ENCODE peak calls at places on chromosome 14, in four cellular contexts. One of them, this sample, is unnamed.

GRCh38 chr14:102795060-102795925 is 18.0 kb downstream of the TRAF3 start:
- DNase-seq in stimulated activated CD4-positive, alpha-beta T cell treated with anti-CD3 and anti-CD28 coated beads, Interleukin-15, amount 100 ng/mL, for 1 hour: no peak
- DNase-seq in stomach: peak; percentile 66
- DNase-seq in retinal pigment epithelial cell: peak; percentile 90
- DNase-seq in this sample: no peak

GRCh38 chr14:64844272-64844671 is 35.4 kb downstream of the SPTB start:
- DNase-seq in retinal pigment epithelial cell: no peak
- DNase-seq in stomach: no peak
- DNase-seq in stimulated activated CD4-positive, alpha-beta T cell treated with anti-CD3 and anti-CD28 coated beads, Interleukin-15, amount 100 ng/mL, for 1 hour: no peak
- DNase-seq in this sample: no peak

GRCh38 chr14:97832734-97833133 is 1035.6 kb downstream of the VRK1 start:
- DNase-seq in stomach: no peak
- DNase-seq in stimulated activated CD4-positive, alpha-beta T cell treated with anti-CD3 and anti-CD28 coated beads, Interleukin-15, amount 100 ng/mL, for 1 hour: no peak
- DNase-seq in retinal pigment epithelial cell: no peak
- DNase-seq in this sample: no peak

GRCh38 chr14:75202671-75203070 is 26.3 kb upstream of the TMED10 start:
- DNase-seq in stomach: no peak
- DNase-seq in stimulated activated CD4-positive, alpha-beta T cell treated with anti-CD3 and anti-CD28 coated beads, Interleukin-15, amount 100 ng/mL, for 1 hour: no peak
- DNase-seq in retinal pigment epithelial cell: no peak
- DNase-seq in this sample: no peak

GRCh38 chr14:80428171-80428570 is 216.9 kb upstream of the DIO2 start:
- DNase-seq in stomach: no peak
- DNase-seq in retinal pigment epithelial cell: peak; percentile 35
- DNase-seq in stimulated activated CD4-positive, alpha-beta T cell treated with anti-CD3 and anti-CD28 coated beads, Interleukin-15, amount 100 ng/mL, for 1 hour: no peak
- DNase-seq in this sample: no peak

GRCh38 chr14:91985008-91985407 is 37.5 kb upstream of the FBLN5 start:
- DNase-seq in stomach: no peak
- DNase-seq in retinal pigment epithelial cell: no peak
- DNase-seq in stimulated activated CD4-positive, alpha-beta T cell treated with anti-CD3 and anti-CD28 coated beads, Interleukin-15, amount 100 ng/mL, for 1 hour: no peak
- DNase-seq in this sample: no peak

GRCh38 chr14:58822856-58823255 is 185.1 kb downstream of the DACT1 start:
- DNase-seq in stimulated activated CD4-positive, alpha-beta T cell treated with anti-CD3 and anti-CD28 coated beads, Interleukin-15, amount 100 ng/mL, for 1 hour: no peak
- DNase-seq in retinal pigment epithelial cell: no peak
- DNase-seq in stomach: no peak
- DNase-seq in this sample: no peak

GRCh38 chr14:103140316-103141109 is 17.3 kb downstream of the TNFAIP2 start:
- DNase-seq in stomach: no peak
- DNase-seq in retinal pigment epithelial cell: no peak
- DNase-seq in stimulated activated CD4-positive, alpha-beta T cell treated with anti-CD3 and anti-CD28 coated beads, Interleukin-15, amount 100 ng/mL, for 1 hour: no peak
- DNase-seq in this sample: no peak

GRCh38 chr14:73958591-73958990 is 8.5 kb downstream of the COQ6 start:
- DNase-seq in stomach: no peak
- DNase-seq in stimulated activated CD4-positive, alpha-beta T cell treated with anti-CD3 and anti-CD28 coated beads, Interleukin-15, amount 100 ng/mL, for 1 hour: no peak
- DNase-seq in retinal pigment epithelial cell: no peak
- DNase-seq in this sample: no peak

GRCh38 chr14:39434401-39434800 is 2.2 kb upstream of the FBXO33 start:
- DNase-seq in stomach: no peak
- DNase-seq in stimulated activated CD4-positive, alpha-beta T cell treated with anti-CD3 and anti-CD28 coated beads, Interleukin-15, amount 100 ng/mL, for 1 hour: no peak
- DNase-seq in retinal pigment epithelial cell: no peak
- DNase-seq in this sample: no peak

GRCh38 chr14:23548351-23549318 is 2.9 kb downstream of the ZFHX2 start:
- DNase-seq in stimulated activated CD4-positive, alpha-beta T cell treated with anti-CD3 and anti-CD28 coated beads, Interleukin-15, amount 100 ng/mL, for 1 hour: no peak
- DNase-seq in retinal pigment epithelial cell: no peak
- DNase-seq in stomach: no peak
- DNase-seq in this sample: no peak

GRCh38 chr14:89628521-89628920 is 211.5 kb upstream of the FOXN3 start:
- DNase-seq in retinal pigment epithelial cell: no peak
- DNase-seq in stomach: no peak
- DNase-seq in stimulated activated CD4-positive, alpha-beta T cell treated with anti-CD3 and anti-CD28 coated beads, Interleukin-15, amount 100 ng/mL, for 1 hour: no peak
- DNase-seq in this sample: no peak

GRCh38 chr14:61132336-61132735 is 148.8 kb downstream of the TMEM30B start:
- DNase-seq in stimulated activated CD4-positive, alpha-beta T cell treated with anti-CD3 and anti-CD28 coated beads, Interleukin-15, amount 100 ng/mL, for 1 hour: no peak
- DNase-seq in stomach: no peak
- DNase-seq in retinal pigment epithelial cell: no peak
- DNase-seq in this sample: no peak

GRCh38 chr14:30884925-30885324 is 10.6 kb downstream of the COCH start:
- DNase-seq in retinal pigment epithelial cell: no peak
- DNase-seq in stimulated activated CD4-positive, alpha-beta T cell treated with anti-CD3 and anti-CD28 coated beads, Interleukin-15, amount 100 ng/mL, for 1 hour: no peak
- DNase-seq in stomach: no peak
- DNase-seq in this sample: no peak

GRCh38 chr14:95196268-95196667 is 38.9 kb upstream of the DICER1 start:
- DNase-seq in retinal pigment epithelial cell: no peak
- DNase-seq in stomach: no peak
- DNase-seq in stimulated activated CD4-positive, alpha-beta T cell treated with anti-CD3 and anti-CD28 coated beads, Interleukin-15, amount 100 ng/mL, for 1 hour: no peak
- DNase-seq in this sample: no peak

GRCh38 chr14:64974563-64974962 is 2.4 kb upstream of the RAB15 start:
- DNase-seq in stomach: no peak
- DNase-seq in retinal pigment epithelial cell: no peak
- DNase-seq in stimulated activated CD4-positive, alpha-beta T cell treated with anti-CD3 and anti-CD28 coated beads, Interleukin-15, amount 100 ng/mL, for 1 hour: no peak
- DNase-seq in this sample: no peak

GRCh38 chr14:63344336-63344735 is 25.6 kb upstream of the GPHB5 start:
- DNase-seq in retinal pigment epithelial cell: no peak
- DNase-seq in stimulated activated CD4-positive, alpha-beta T cell treated with anti-CD3 and anti-CD28 coated beads, Interleukin-15, amount 100 ng/mL, for 1 hour: no peak
- DNase-seq in stomach: no peak
- DNase-seq in this sample: no peak

GRCh38 chr14:63295991-63296630 is 22.6 kb downstream of the GPHB5 start:
- DNase-seq in stimulated activated CD4-positive, alpha-beta T cell treated with anti-CD3 and anti-CD28 coated beads, Interleukin-15, amount 100 ng/mL, for 1 hour: no peak
- DNase-seq in retinal pigment epithelial cell: no peak
- DNase-seq in stomach: no peak
- DNase-seq in this sample: no peak

GRCh38 chr14:68977741-68978549 is 1.2 kb downstream of the ACTN1 start:
- DNase-seq in retinal pigment epithelial cell: no peak
- DNase-seq in stimulated activated CD4-positive, alpha-beta T cell treated with anti-CD3 and anti-CD28 coated beads, Interleukin-15, amount 100 ng/mL, for 1 hour: peak; percentile 20
- DNase-seq in stomach: peak; percentile 44
- DNase-seq in this sample: peak; percentile 66

GRCh38 chr14:88992011-88992410 is 167.6 kb downstream of the TTC8 start:
- DNase-seq in retinal pigment epithelial cell: no peak
- DNase-seq in stimulated activated CD4-positive, alpha-beta T cell treated with anti-CD3 and anti-CD28 coated beads, Interleukin-15, amount 100 ng/mL, for 1 hour: no peak
- DNase-seq in stomach: no peak
- DNase-seq in this sample: no peak

GRCh38 chr14:30211326-30211725 is 283.7 kb upstream of the PRKD1 start:
- DNase-seq in retinal pigment epithelial cell: no peak
- DNase-seq in stomach: no peak
- DNase-seq in stimulated activated CD4-positive, alpha-beta T cell treated with anti-CD3 and anti-CD28 coated beads, Interleukin-15, amount 100 ng/mL, for 1 hour: no peak
- DNase-seq in this sample: no peak

GRCh38 chr14:101810897-101811620 is 49.5 kb downstream of the PPP2R5C start:
- DNase-seq in retinal pigment epithelial cell: no peak
- DNase-seq in stomach: no peak
- DNase-seq in stimulated activated CD4-positive, alpha-beta T cell treated with anti-CD3 and anti-CD28 coated beads, Interleukin-15, amount 100 ng/mL, for 1 hour: no peak
- DNase-seq in this sample: no peak

GRCh38 chr14:87896393-87897380 is 96.3 kb downstream of the GALC start:
- DNase-seq in stimulated activated CD4-positive, alpha-beta T cell treated with anti-CD3 and anti-CD28 coated beads, Interleukin-15, amount 100 ng/mL, for 1 hour: no peak
- DNase-seq in stomach: no peak
- DNase-seq in retinal pigment epithelial cell: peak; percentile 9
- DNase-seq in this sample: no peak

GRCh38 chr14:95185452-95186392 is 28.4 kb upstream of the DICER1 start:
- DNase-seq in stomach: peak; percentile 44
- DNase-seq in stimulated activated CD4-positive, alpha-beta T cell treated with anti-CD3 and anti-CD28 coated beads, Interleukin-15, amount 100 ng/mL, for 1 hour: no peak
- DNase-seq in retinal pigment epithelial cell: no peak
- DNase-seq in this sample: peak; percentile 44

GRCh38 chr14:98404811-98405210 is 867.2 kb downstream of the BCL11B start:
- DNase-seq in stomach: no peak
- DNase-seq in retinal pigment epithelial cell: no peak
- DNase-seq in stimulated activated CD4-positive, alpha-beta T cell treated with anti-CD3 and anti-CD28 coated beads, Interleukin-15, amount 100 ng/mL, for 1 hour: no peak
- DNase-seq in this sample: no peak

GRCh38 chr14:53515264-53515663 is 362.1 kb upstream of the DDHD1 start:
- DNase-seq in stomach: no peak
- DNase-seq in stimulated activated CD4-positive, alpha-beta T cell treated with anti-CD3 and anti-CD28 coated beads, Interleukin-15, amount 100 ng/mL, for 1 hour: no peak
- DNase-seq in retinal pigment epithelial cell: no peak
- DNase-seq in this sample: no peak

GRCh38 chr14:37088356-37088755 is 84.0 kb downstream of the SLC25A21 start:
- DNase-seq in stimulated activated CD4-positive, alpha-beta T cell treated with anti-CD3 and anti-CD28 coated beads, Interleukin-15, amount 100 ng/mL, for 1 hour: no peak
- DNase-seq in retinal pigment epithelial cell: no peak
- DNase-seq in stomach: no peak
- DNase-seq in this sample: no peak

GRCh38 chr14:21923820-21924219 is 250.2 kb upstream of the OR4E1 start:
- DNase-seq in stimulated activated CD4-positive, alpha-beta T cell treated with anti-CD3 and anti-CD28 coated beads, Interleukin-15, amount 100 ng/mL, for 1 hour: no peak
- DNase-seq in retinal pigment epithelial cell: no peak
- DNase-seq in stomach: no peak
- DNase-seq in this sample: no peak

GRCh38 chr14:33201116-33201515 is 262.4 kb downstream of the NPAS3 start:
- DNase-seq in stimulated activated CD4-positive, alpha-beta T cell treated with anti-CD3 and anti-CD28 coated beads, Interleukin-15, amount 100 ng/mL, for 1 hour: no peak
- DNase-seq in stomach: no peak
- DNase-seq in retinal pigment epithelial cell: no peak
- DNase-seq in this sample: no peak

This sample was measured in pancreas.